ENCODE peak calls at places on chromosomes 6 and 20, in nine cellular contexts. O is H1, A is AG09319, Z is fibroblast of the aortic adventitia, V is neural crest cell, F is mammary epithelial cell, R is endothelial cell of umbilical vein, I is HFF-Myc, B is heart left ventricle. G is an unnamed sample.

GRCh38 chr20:48825551-48825885 is 2.3 kb downstream of the PREX1 start:
- DNase-seq in O (no peak), A (no peak), V (no peak), R (no peak), B (no peak), F (no peak), I (no peak), Z (no peak), G (no peak)

GRCh38 chr20:41232971-41233926 is 84.3 kb downstream of the ZHX3 start:
- DNase-seq in I (peak; percentile 96), B (no peak), F (peak; percentile 80), V (no peak), R (peak; percentile 59), A (peak; percentile 70), Z (peak; percentile 84), O (no peak), G (no peak)

GRCh38 chr20:17502105-17502504 is 29.1 kb downstream of the BFSP1 start:
- DNase-seq in I (no peak), R (no peak), A (no peak), B (no peak), V (no peak), F (no peak), O (no peak), Z (no peak), G (no peak)

GRCh38 chr20:32189691-32190607 is 17.6 kb downstream of the PLAGL2 start:
- DNase-seq in I (no peak), V (peak; percentile 77), O (peak; percentile 86), B (peak; percentile 51), R (peak; percentile 41), A (no peak), Z (peak; percentile 29), F (no peak), G (peak; percentile 30)

GRCh38 chr6:85364354-85364753 is 85.5 kb upstream of the NT5E start:
- DNase-seq in I (peak; percentile 77), A (no peak), B (no peak), R (peak; percentile 40), O (no peak), Z (peak; percentile 60), V (no peak), F (peak; percentile 84), G (no peak)

GRCh38 chr20:33842346-33842745 is 31.2 kb downstream of the CHMP4B start:
- DNase-seq in R (no peak), F (no peak), A (no peak), V (no peak), O (no peak), I (no peak), B (no peak), Z (no peak), G (no peak)

GRCh38 chr6:103273048-103273447 is 1586.7 kb downstream of the HACE1 start:
- DNase-seq in O (no peak), R (no peak), F (no peak), A (no peak), Z (no peak), B (no peak), V (no peak), I (no peak), G (no peak)

GRCh38 chr20:4369798-4370124 is 351.9 kb upstream of the PRND start:
- DNase-seq in O (no peak), A (no peak), Z (no peak), F (no peak), B (no peak), R (peak; percentile 35), V (no peak), I (no peak), G (no peak)

GRCh38 chr20:57040924-57041323 is 225.5 kb downstream of the BMP7 start:
- DNase-seq in F (peak; percentile 51), I (no peak), O (no peak), A (no peak), R (no peak), B (no peak), V (no peak), Z (no peak), G (no peak)

GRCh38 chr20:419556-420168 is 11.6 kb downstream of the RBCK1 start:
- DNase-seq in Z (no peak), I (no peak), A (no peak), R (no peak), B (no peak), O (no peak), F (peak; percentile 51), V (no peak), G (no peak)

GRCh38 chr20:35523298-35523888 is 6.1 kb downstream of the C20orf173 start:
- DNase-seq in I (no peak), R (no peak), B (no peak), F (peak; percentile 23), A (no peak), Z (no peak), V (peak; percentile 31), O (peak; percentile 84), G (no peak)

GRCh38 chr20:58131111-58131510 is 97.3 kb downstream of the ANKRD60 start:
- DNase-seq in B (peak; percentile 21), A (no peak), I (no peak), O (no peak), R (no peak), Z (no peak), V (peak; percentile 31), F (no peak), G (no peak)

GRCh38 chr6:41657131-41658094 is 19.1 kb downstream of the MDFI start:
- DNase-seq in A (no peak), F (no peak), V (no peak), I (no peak), B (no peak), R (no peak), Z (no peak), O (no peak), G (no peak)

GRCh38 chr6:36098920-36099647 is 31.2 kb upstream of the MAPK13 start:
- DNase-seq in O (no peak), R (peak; percentile 54), F (no peak), I (no peak), B (no peak), Z (peak; percentile 29), V (no peak), A (no peak), G (no peak)
- TF ChIP-seq CTCF in O (no peak), R (no peak), F (no peak), I (no peak), B (no peak), Z (peak; percentile 11), V (no peak), A (no peak), G (no peak)

GRCh38 chr20:61030130-61030529 is 221.9 kb upstream of the CDH4 start:
- DNase-seq in F (no peak), I (no peak), R (no peak), B (no peak), A (no peak), Z (no peak), V (no peak), O (no peak), G (no peak)
- TF ChIP-seq CTCF in F (no peak), I (no peak), R (no peak), B (no peak), A (no peak), Z (no peak), V (no peak), O (no peak), G (no peak)

GRCh38 chr20:46142124-46142523 is 24.0 kb downstream of the CD40 start:
- DNase-seq in V (no peak), A (no peak), I (no peak), R (no peak), F (no peak), O (no peak), Z (no peak), B (no peak), G (no peak)

GRCh38 chr20:46139243-46139889 is 21.3 kb downstream of the CD40 start:
- DNase-seq in F (no peak), I (no peak), R (no peak), B (no peak), V (no peak), A (no peak), O (no peak), Z (no peak), G (no peak)

GRCh38 chr20:46135856-46136633 is 17.9 kb downstream of the CD40 start:
- DNase-seq in A (no peak), Z (no peak), O (no peak), I (no peak), V (no peak), F (no peak), B (no peak), R (no peak), G (no peak)

GRCh38 chr20:46137816-46138215 is 19.7 kb downstream of the CD40 start:
- DNase-seq in V (no peak), F (no peak), B (no peak), O (no peak), Z (no peak), R (no peak), I (no peak), A (no peak), G (no peak)

DNA sequence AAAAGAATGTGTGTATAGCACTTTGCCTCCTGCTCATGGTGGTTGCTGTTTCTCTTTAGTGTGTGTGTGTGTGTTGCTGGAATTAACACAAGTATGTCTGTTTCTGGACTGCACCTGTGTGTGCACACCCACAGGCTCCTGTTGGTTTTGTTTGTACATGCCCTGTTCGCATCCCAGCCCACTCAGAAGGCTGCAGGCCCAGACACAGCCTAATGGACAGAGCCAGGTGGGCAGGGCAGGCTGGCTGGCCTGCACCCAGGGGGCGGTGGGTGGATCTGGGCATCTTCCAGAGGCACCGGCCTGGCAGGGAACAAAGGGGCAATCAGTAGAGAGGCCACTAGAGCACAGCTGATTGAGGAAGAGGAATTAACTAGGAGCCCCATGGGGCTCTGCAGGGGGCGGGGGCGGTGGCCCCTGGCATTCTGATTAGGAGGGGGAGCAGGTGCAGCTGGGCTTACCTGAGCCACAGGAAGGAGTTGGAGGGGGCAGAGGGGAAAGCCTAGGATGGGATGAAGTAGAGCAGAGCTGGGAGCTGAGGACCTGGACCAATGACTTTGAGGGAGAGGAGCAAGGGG is 21.9 kb downstream of the CD40 start:
- DNase-seq in R (no peak), V (no peak), Z (no peak), I (no peak), A (no peak), O (no peak), F (peak; percentile 80), B (no peak), G (no peak)
- TF ChIP-seq CTCF in R (no peak), V (no peak), Z (no peak), I (no peak), A (no peak), O (no peak), F (no peak), B (no peak), G (no peak)

GRCh38 chr6:137870286-137870685 is 3.2 kb downstream of the TNFAIP3 start:
- DNase-seq in Z (no peak), O (no peak), F (no peak), V (no peak), B (no peak), R (no peak), I (no peak), A (no peak), G (no peak)

GRCh38 chr6:137870744-137871247 is 3.7 kb downstream of the TNFAIP3 start:
- DNase-seq in A (no peak), V (no peak), O (no peak), I (no peak), R (no peak), F (peak; percentile 74), B (no peak), Z (peak; percentile 55), G (no peak)

GRCh38 chr6:137867685-137868509 is 838 bp downstream of the TNFAIP3 start:
- DNase-seq in O (peak; percentile 59), A (no peak), F (peak; percentile 48), R (peak; percentile 42), V (peak; percentile 10), Z (no peak), I (no peak), B (no peak), G (no peak)

GRCh38 chr6:137869781-137870180 is 2.7 kb downstream of the TNFAIP3 start:
- DNase-seq in F (no peak), R (no peak), O (no peak), A (no peak), I (no peak), Z (no peak), B (no peak), V (no peak), G (no peak)

GRCh38 chr6:137868721-137869631 is 1.9 kb downstream of the TNFAIP3 start:
- DNase-seq in Z (no peak), R (no peak), F (peak; percentile 46), V (no peak), I (no peak), O (no peak), A (no peak), B (no peak), G (no peak)
- TF ChIP-seq CTCF in Z (peak; percentile 28), R (no peak), F (peak; percentile 64), V (no peak), I (no peak), O (no peak), A (no peak), B (no peak), G (no peak)